ENCODE peak calls at places on chromosomes 2 and 18, in seven cellular contexts. O is C1 segment of cervical spinal cord; N is GF-D8; K is NCI-H460; M is GDM1; Z is stimulated activated CD4-positive, alpha-beta T cell treated with anti-CD3 and anti-CD28 coated beads, Interleukin-1b, Interleukin-23, amount 100 ng/mL, for 24 hours; P is left ventricle myocardium inferior. D is an unnamed sample.
A peak's percentile ranks its signal among the peaks of the same experiment; 100 is the strongest.

GRCh38 chr2:118800736-118801135 is 46.7 kb downstream of the EN1 start:
- DNase-seq in O (no peak), N (no peak), Z (no peak), M (no peak), K (no peak), P (no peak), D (no peak)

GRCh38 chr18:61502472-61502871 is 169.2 kb downstream of the CDH20 start:
- DNase-seq in M (no peak), N (no peak), Z (no peak), P (no peak), K (peak; percentile 41), O (peak; percentile 39), D (peak; percentile 56)

GRCh38 chr2:42812899-42813479 is 20.6 kb upstream of the HAAO start:
- DNase-seq in N (no peak), M (no peak), P (no peak), K (peak; percentile 26), O (no peak), Z (no peak), D (no peak)

GRCh38 chr2:41930807-41931566 is 116.8 kb upstream of the PKDCC start:
- DNase-seq in N (no peak), M (no peak), O (no peak), P (no peak), Z (no peak), K (no peak), D (no peak)

GRCh38 chr2:102355526-102356380 is at the start of gene IL18R1:
- DNase-seq in K (peak; percentile 75), P (peak; percentile 83), N (peak; percentile 53), M (peak; percentile 50), Z (peak; percentile 72), O (peak; percentile 68), D (peak; percentile 19)

GRCh38 chr2:94956797-94957391 is 68.6 kb upstream of the MAL start:
- DNase-seq in Z (peak; percentile 21), M (no peak), N (no peak), O (peak; percentile 5), K (peak; percentile 41), P (no peak), D (no peak)

GRCh38 chr2:188399159-188399558 is 107.5 kb downstream of the GULP1 start:
- DNase-seq in M (no peak), K (no peak), P (no peak), N (no peak), Z (no peak), O (no peak), D (no peak)

GRCh38 chr2:71887196-71887595 is 260.5 kb downstream of the CYP26B1 start:
- DNase-seq in N (no peak), P (no peak), K (no peak), Z (no peak), M (no peak), O (no peak), D (no peak)

GRCh38 chr2:156005531-156005930 is 327.0 kb downstream of the NR4A2 start:
- DNase-seq in P (no peak), K (no peak), O (no peak), Z (no peak), M (no peak), N (no peak), D (no peak)

GRCh38 chr2:191620144-191620543 is 57.8 kb upstream of the NABP1 start:
- DNase-seq in N (no peak), K (no peak), O (no peak), P (no peak), M (no peak), Z (no peak), D (no peak)

GRCh38 chr2:71690876-71691275 is 237.5 kb downstream of the DYSF start:
- DNase-seq in P (no peak), O (no peak), N (no peak), M (no peak), Z (no peak), K (no peak), D (no peak)